ENCODE peak calls at places on chromosomes 2 and 18, in seven cellular contexts. D is lung; M is Panc1; P is CD8-positive, alpha-beta T cell; J is cardiac muscle cell; Q is body of pancreas; A is fibroblast of lung. F is an unnamed sample.
A peak's percentile ranks its signal among the peaks of the same experiment; 100 is the strongest.

GRCh38 chr2:202790676-202791075 is 80.9 kb downstream of the ICA1L start:
- DNase-seq in J (no peak), M (no peak), P (no peak), D (no peak), Q (no peak), A (no peak), F (no peak)

GRCh38 chr18:46028536-46028891 is 43.5 kb downstream of the PSTPIP2 start:
- DNase-seq in J (no peak), P (no peak), Q (no peak), M (no peak), A (no peak), D (no peak), F (no peak)

GRCh38 chr2:62119313-62119969 is 76.5 kb upstream of the B3GNT2 start:
- DNase-seq in D (no peak), A (no peak), J (no peak), M (no peak), P (no peak), Q (no peak), F (no peak)

GRCh38 chr2:235458839-235459273 is 35.0 kb upstream of the AGAP1 start:
- DNase-seq in D (peak; percentile 41), A (no peak), M (no peak), J (peak; percentile 25), P (no peak), Q (peak; percentile 54), F (peak; percentile 18)

GRCh38 chr2:76870011-76870410 is 652.2 kb downstream of the LRRTM4 start:
- DNase-seq in J (no peak), P (no peak), Q (no peak), A (peak; percentile 26), M (no peak), D (no peak), F (no peak)

GRCh38 chr18:45254683-45255082 is 360.6 kb upstream of the SLC14A2 start:
- DNase-seq in P (no peak), J (no peak), D (peak; percentile 45), A (peak; percentile 48), Q (no peak), M (no peak), F (no peak)

GRCh38 chr2:147051814-147052213 is 793.0 kb upstream of the ACVR2A start:
- DNase-seq in A (no peak), D (no peak), J (no peak), Q (no peak), P (no peak), M (no peak), F (no peak)

GRCh38 chr18:47968006-47968676 is 37.7 kb upstream of the SMAD2 start:
- DNase-seq in M (no peak), D (no peak), P (no peak), A (no peak), J (peak; percentile 59), Q (no peak), F (no peak)

GRCh38 chr2:39416172-39416571 is 20.9 kb downstream of the MAP4K3 start:
- DNase-seq in P (no peak), D (no peak), J (no peak), A (peak; percentile 55), Q (no peak), M (no peak), F (no peak)

GRCh38 chr2:240905176-240905781 is 857 bp upstream of the CROCC2 start:
- DNase-seq in A (no peak), M (no peak), P (no peak), D (no peak), J (no peak), Q (no peak), F (no peak)

GRCh38 chr2:149004836-149005235 is 33.7 kb upstream of the LYPD6B start:
- DNase-seq in A (no peak), J (no peak), Q (no peak), M (no peak), D (no peak), P (no peak), F (peak; percentile 54)

GRCh38 chr2:232925153-232925768 is 55.2 kb downstream of the SNORC start:
- DNase-seq in P (no peak), J (peak; percentile 54), A (no peak), Q (no peak), M (no peak), D (no peak), F (no peak)

GRCh38 chr2:12300927-12301326 is 415.8 kb upstream of the TRIB2 start:
- DNase-seq in M (no peak), Q (no peak), A (no peak), J (no peak), P (no peak), D (no peak), F (no peak)

GRCh38 chr18:22691988-22692710 is 241.0 kb upstream of the RBBP8 start:
- DNase-seq in J (no peak), D (no peak), Q (no peak), A (peak; percentile 98), P (no peak), M (no peak), F (no peak)

GRCh38 chr2:66317268-66317899 is 117.5 kb upstream of the MEIS1 start:
- DNase-seq in Q (no peak), J (no peak), A (no peak), D (no peak), P (no peak), M (no peak), F (no peak)

GRCh38 chr2:186853871-186854435 is 5.0 kb upstream of the ZSWIM2 start:
- DNase-seq in A (peak; percentile 37), D (no peak), M (no peak), P (no peak), J (no peak), Q (no peak), F (no peak)

GRCh38 chr2:96397756-96398525 is 62.4 kb downstream of the NCAPH start:
- DNase-seq in J (no peak), D (no peak), M (no peak), Q (no peak), P (no peak), A (no peak), F (no peak)

GRCh38 chr2:27727257-27727656 is 44.3 kb upstream of the MRPL33 start:
- DNase-seq in A (no peak), J (no peak), M (no peak), Q (no peak), P (no peak), D (no peak), F (no peak)

GRCh38 chr2:46012618-46013240 is 284.5 kb upstream of the EPAS1 start:
- DNase-seq in D (no peak), P (no peak), M (no peak), J (no peak), A (no peak), Q (no peak), F (no peak)

GRCh38 chr2:101036562-101036961 is 34.5 kb downstream of the RPL31 start:
- DNase-seq in Q (no peak), A (peak; percentile 67), M (no peak), J (no peak), D (no peak), P (no peak), F (no peak)

GRCh38 chr2:47990503-47990902 is 84.2 kb upstream of the FBXO11 start:
- DNase-seq in D (no peak), J (no peak), A (no peak), Q (no peak), M (no peak), P (no peak), F (no peak)

GRCh38 chr2:143802242-143802641 is 673.0 kb downstream of the ARHGAP15 start:
- DNase-seq in P (no peak), Q (no peak), M (no peak), D (no peak), A (peak; percentile 79), J (no peak), F (peak; percentile 64)

GRCh38 chr2:133633851-133634250 is 65.6 kb upstream of the NCKAP5 start:
- DNase-seq in Q (no peak), J (no peak), P (no peak), A (peak; percentile 29), D (no peak), M (no peak), F (no peak)

GRCh38 chr2:221293949-221294736 is 278.0 kb downstream of the EPHA4 start:
- DNase-seq in D (no peak), P (no peak), M (no peak), A (no peak), J (peak; percentile 16), Q (no peak), F (no peak)

GRCh38 chr2:237904806-237905599 is 45.6 kb downstream of the RAMP1 start:
- DNase-seq in Q (no peak), M (no peak), D (no peak), A (peak; percentile 71), J (peak; percentile 62), P (no peak), F (no peak)

GRCh38 chr2:231047270-231047921 is 9.3 kb upstream of the PSMD1 start:
- DNase-seq in P (no peak), J (no peak), Q (no peak), A (no peak), D (no peak), M (no peak), F (no peak)
- H3K27ac ChIP-seq in P (no peak overlapping the region), J (no peak overlapping the region), Q (no peak overlapping the region), A (no peak overlapping the region), D (no peak overlapping the region), M (no peak overlapping the region), F (no peak overlapping the region)

DNA sequence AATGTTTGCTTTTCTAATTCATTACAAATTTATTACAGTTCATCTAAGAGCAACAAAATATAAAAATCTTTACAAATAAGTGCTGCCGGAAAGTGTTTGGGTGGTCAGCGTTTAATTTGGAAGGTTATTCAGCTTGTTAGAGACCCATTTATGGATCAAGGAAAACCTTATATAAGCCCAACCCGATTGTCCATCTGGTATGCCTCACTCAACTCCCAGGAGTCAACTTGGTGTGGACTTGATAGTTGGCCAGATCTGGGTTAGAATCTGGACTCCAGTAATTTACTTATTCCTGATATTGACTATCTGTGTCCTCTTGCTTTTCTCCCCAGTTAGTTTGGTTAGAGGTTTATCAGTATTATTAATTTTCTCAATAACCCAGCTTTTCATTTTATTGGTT is 106.2 kb downstream of the KCTD1 start:
- DNase-seq in A (peak; percentile 41), Q (no peak), P (no peak), D (no peak), J (no peak), M (no peak), F (no peak)
- H3K27ac ChIP-seq in A (no peak overlapping the region), Q (no peak overlapping the region), P (no peak overlapping the region), D (no peak overlapping the region), J (no peak overlapping the region), M (no peak overlapping the region), F (peak overlapping the region; percentile 29)

GRCh38 chr2:85088921-85089320 is 44.3 kb upstream of the TCF7L1 start:
- DNase-seq in J (no peak), M (no peak), P (no peak), A (no peak), Q (no peak), D (no peak), F (no peak)
- H3K27ac ChIP-seq in J (no peak overlapping the region), M (no peak overlapping the region), P (no peak overlapping the region), A (no peak overlapping the region), Q (no peak overlapping the region), D (no peak overlapping the region), F (no peak overlapping the region)

GRCh38 chr18:57755473-57756067 is 47.5 kb downstream of the ATP8B1 start:
- DNase-seq in D (no peak), M (no peak), J (no peak), Q (no peak), A (no peak), P (no peak), F (no peak)

GRCh38 chr18:57762686-57763085 is 40.4 kb downstream of the ATP8B1 start:
- DNase-seq in P (no peak), Q (no peak), D (no peak), M (no peak), A (no peak), J (no peak), F (no peak)

GRCh38 chr18:57764087-57764486 is 39.0 kb downstream of the ATP8B1 start:
- DNase-seq in A (no peak), P (no peak), D (no peak), M (no peak), J (no peak), Q (no peak), F (no peak)

GRCh38 chr18:57754577-57755330 is 48.4 kb downstream of the ATP8B1 start:
- DNase-seq in Q (no peak), A (no peak), M (no peak), D (no peak), J (no peak), P (no peak), F (no peak)

GRCh38 chr18:57759650-57760049 is 43.5 kb downstream of the ATP8B1 start:
- DNase-seq in P (no peak), Q (no peak), J (no peak), D (no peak), A (peak; percentile 34), M (no peak), F (no peak)
- H3K27ac ChIP-seq in P (no peak overlapping the region), Q (no peak overlapping the region), J (no peak overlapping the region), D (no peak overlapping the region), A (no peak overlapping the region), M (no peak overlapping the region), F (no peak overlapping the region)

F was measured in epithelial cell of prostate.